ENCODE peak calls at places on chromosomes 5 and 9, in four cellular contexts. W is activated T-cell treated with anti-CD3 and anti-CD28 coated beads, Interleukin-2, amount 50 U/mL, for 72 hours; X is fibroblast of lung; D is heart left ventricle. S is an unnamed sample.

GRCh38 chr9:129665008-129665771 is at the start of gene PRRX2:
- DNase-seq in W (peak; percentile 51), X (no peak), D (peak; percentile 41), S (peak; percentile 54)

GRCh38 chr5:90264930-90265857 is 144.4 kb downstream of the CETN3 start:
- DNase-seq in W (peak; percentile 58), X (peak; percentile 74), D (peak; percentile 59), S (peak; percentile 8)

GRCh38 chr5:87924451-87924850 is 344.2 kb downstream of the TMEM161B start:
- DNase-seq in W (no peak), X (no peak), D (no peak), S (no peak)

GRCh38 chr9:119071636-119072035 is 297.6 kb downstream of the BRINP1 start:
- DNase-seq in W (no peak), X (no peak), D (no peak), S (no peak)

GRCh38 chr5:75412111-75412990 is 75.3 kb downstream of the HMGCR start:
- DNase-seq in W (no peak), X (peak; percentile 78), D (no peak), S (no peak)

GRCh38 chr5:12936184-12936583 is 1008.3 kb downstream of the DNAH5 start:
- DNase-seq in W (no peak), X (no peak), D (no peak), S (no peak)

GRCh38 chr5:106876665-106877194 is 794.0 kb downstream of the EFNA5 start:
- DNase-seq in W (no peak), X (no peak), D (no peak), S (no peak)

GRCh38 chr9:3868012-3868411 is 342.2 kb upstream of the RFX3 start:
- DNase-seq in W (peak; percentile 18), X (no peak), D (no peak), S (peak; percentile 25)

GRCh38 chr5:77171141-77171910 is 39.2 kb upstream of the PDE8B start:
- DNase-seq in W (no peak), X (no peak), D (no peak), S (no peak)

GRCh38 chr5:43893951-43894684 is 291.1 kb downstream of the NNT start:
- DNase-seq in W (no peak), X (peak; percentile 34), D (no peak), S (no peak)

GRCh38 chr5:108681079-108681921 is 66.4 kb upstream of the FER start:
- DNase-seq in W (peak; percentile 18), X (peak; percentile 86), D (no peak), S (peak; percentile 71)

GRCh38 chr5:54669845-54670635 is 152.5 kb downstream of the SNX18 start:
- DNase-seq in W (no peak), X (no peak), D (no peak), S (no peak)

GRCh38 chr5:62011072-62011664 is 294.8 kb upstream of the KIF2A start:
- DNase-seq in W (no peak), X (no peak), D (no peak), S (no peak)

GRCh38 chr9:88258012-88258411 is 119.7 kb upstream of the SPATA31C2 start:
- DNase-seq in W (no peak), X (peak; percentile 66), D (peak; percentile 42), S (no peak)

GRCh38 chr5:33807771-33808170 is 84.0 kb downstream of the ADAMTS12 start:
- DNase-seq in W (no peak), X (no peak), D (no peak), S (no peak)

GRCh38 chr5:136769900-136770684 is 404.7 kb upstream of the TRPC7 start:
- DNase-seq in W (peak; percentile 47), X (peak; percentile 40), D (peak; percentile 42), S (peak; percentile 63)